ENCODE peak calls at places on chromosomes 16 and 17, in five cellular contexts. D, S, G, A and X are unnamed samples.
A peak's percentile ranks its signal among the peaks of the same experiment; 100 is the strongest.

GRCh38 chr16:11698271-11698689 is 30.0 kb downstream of the SNN start:
- DNase-seq in D (peak; percentile 17), S (no peak), G (no peak), A (no peak), X (no peak)

GRCh38 chr17:2400474-2400866 is 390 bp downstream of the MNT start:
- DNase-seq in D (no peak), S (peak; percentile 91), G (peak; percentile 64), A (no peak), X (peak; percentile 67)

GRCh38 chr17:77542551-77543490 is 402.1 kb downstream of the SEC14L1 start:
- DNase-seq in D (peak; percentile 78), S (peak; percentile 97), G (peak; percentile 73), A (peak; percentile 82), X (peak; percentile 87)

GRCh38 chr16:68756250-68757051 is 19.4 kb downstream of the CDH1 start:
- DNase-seq in D (no peak), S (no peak), G (no peak), A (no peak), X (no peak)

GRCh38 chr16:88924834-88925539 is 52.0 kb downstream of the CBFA2T3 start:
- DNase-seq in D (peak; percentile 73), S (peak; percentile 87), G (peak; percentile 78), A (peak; percentile 65), X (no peak)

GRCh38 chr16:85387171-85387507 is 226.0 kb upstream of the GSE1 start:
- DNase-seq in D (no peak), S (no peak), G (no peak), A (peak; percentile 4), X (peak; percentile 42)

GRCh38 chr17:18356624-18357023 is 6.7 kb downstream of the SHMT1 start:
- DNase-seq in D (peak; percentile 50), S (no peak), G (no peak), A (no peak), X (no peak)

GRCh38 chr17:63675607-63676539 is 24.1 kb downstream of the LIMD2 start:
- DNase-seq in D (peak; percentile 83), S (peak; percentile 71), G (peak; percentile 66), A (peak; percentile 86), X (no peak)

GRCh38 chr17:69744512-69745098 is 330.1 kb downstream of the MAP2K6 start:
- DNase-seq in D (no peak), S (no peak), G (no peak), A (no peak), X (no peak)

GRCh38 chr16:78609542-78610253 is 510.2 kb downstream of the WWOX start:
- DNase-seq in D (no peak), S (no peak), G (no peak), A (no peak), X (no peak)

GRCh38 chr17:14670861-14671260 is 370.0 kb downstream of the HS3ST3B1 start:
- DNase-seq in D (no peak), S (no peak), G (no peak), A (no peak), X (no peak)

GRCh38 chr16:71520550-71520949 is 5.7 kb upstream of the CHST4 start:
- DNase-seq in D (no peak), S (no peak), G (no peak), A (no peak), X (no peak)

GRCh38 chr16:71528863-71529262 is 2.6 kb downstream of the CHST4 start:
- DNase-seq in D (no peak), S (no peak), G (no peak), A (no peak), X (no peak)

GRCh38 chr16:71524566-71525553 is 1.4 kb upstream of the CHST4 start:
- DNase-seq in D (no peak), S (peak; percentile 54), G (no peak), A (no peak), X (no peak)

GRCh38 chr16:71528257-71528656 is 2.0 kb downstream of the CHST4 start:
- DNase-seq in D (no peak), S (no peak), G (no peak), A (no peak), X (no peak)

DNA sequence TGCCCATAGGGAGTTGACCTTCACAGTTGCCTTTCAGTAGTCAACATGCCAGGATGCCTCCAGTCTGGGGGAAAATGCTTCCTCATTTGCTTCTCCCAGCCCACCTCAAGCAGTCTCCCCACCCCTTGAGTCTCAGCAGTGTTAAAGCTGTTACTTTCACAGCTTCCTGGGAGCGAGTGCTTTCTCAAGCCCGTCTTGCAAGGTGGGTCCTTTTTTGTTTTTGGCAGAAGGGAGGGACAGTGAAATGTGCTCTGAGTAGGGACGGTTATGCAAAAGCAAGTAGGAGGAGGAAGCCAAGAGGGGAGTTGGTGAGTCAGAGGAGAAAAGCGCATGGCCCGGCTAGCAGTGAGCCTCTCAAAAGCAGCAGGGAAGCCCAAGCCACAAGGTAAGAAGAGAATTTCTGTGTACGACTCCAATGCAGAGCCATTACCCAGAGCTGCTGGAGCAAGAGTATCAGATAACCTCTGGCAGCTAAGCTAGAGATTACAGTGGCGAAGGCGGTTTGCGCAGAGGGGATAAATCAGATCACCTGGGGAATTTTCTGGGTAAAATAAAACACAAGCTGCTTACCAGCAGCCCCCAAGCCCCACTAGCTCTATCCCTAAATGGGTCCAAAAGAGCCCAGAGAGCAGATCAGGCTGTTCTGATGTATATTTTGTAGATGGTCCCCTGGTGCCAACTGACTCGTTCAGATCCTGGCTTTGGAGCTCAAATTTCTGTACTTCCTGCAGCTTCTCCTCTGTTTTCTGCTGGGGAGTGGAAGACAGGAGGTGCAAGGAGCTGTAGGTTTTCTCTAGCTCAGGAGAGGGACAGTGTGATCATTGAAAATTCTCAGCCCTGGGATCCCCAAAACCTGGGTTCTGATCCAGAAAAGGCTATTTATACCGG is at the start of gene CHST4:
- DNase-seq in D (peak; percentile 57), S (peak; percentile 96), G (peak; percentile 13), A (no peak), X (no peak)
- H3K4me3 ChIP-seq in D (no peak within 1 kb of the TSS), S (peak within 1 kb of the TSS; percentile 62), G (no peak within 1 kb of the TSS), A (no peak within 1 kb of the TSS), X (no peak within 1 kb of the TSS)

GRCh38 chr17:1087381-1088241 is 90.7 kb downstream of the TIMM22 start:
- DNase-seq in D (no peak), S (peak; percentile 95), G (peak; percentile 58), A (peak; percentile 74), X (peak; percentile 78)
- H3K4me3 ChIP-seq in D (no peak overlapping the region), S (no peak overlapping the region), G (peak overlapping the region; percentile 40), A (no peak overlapping the region), X (no peak overlapping the region)

GRCh38 chr16:56289862-56290261 is 98.6 kb downstream of the GNAO1 start:
- DNase-seq in D (no peak), S (peak; percentile 79), G (no peak), A (no peak), X (no peak)
- H3K4me3 ChIP-seq in D (no peak overlapping the region), S (no peak overlapping the region), G (no peak overlapping the region), A (no peak overlapping the region), X (no peak overlapping the region)

DNA sequence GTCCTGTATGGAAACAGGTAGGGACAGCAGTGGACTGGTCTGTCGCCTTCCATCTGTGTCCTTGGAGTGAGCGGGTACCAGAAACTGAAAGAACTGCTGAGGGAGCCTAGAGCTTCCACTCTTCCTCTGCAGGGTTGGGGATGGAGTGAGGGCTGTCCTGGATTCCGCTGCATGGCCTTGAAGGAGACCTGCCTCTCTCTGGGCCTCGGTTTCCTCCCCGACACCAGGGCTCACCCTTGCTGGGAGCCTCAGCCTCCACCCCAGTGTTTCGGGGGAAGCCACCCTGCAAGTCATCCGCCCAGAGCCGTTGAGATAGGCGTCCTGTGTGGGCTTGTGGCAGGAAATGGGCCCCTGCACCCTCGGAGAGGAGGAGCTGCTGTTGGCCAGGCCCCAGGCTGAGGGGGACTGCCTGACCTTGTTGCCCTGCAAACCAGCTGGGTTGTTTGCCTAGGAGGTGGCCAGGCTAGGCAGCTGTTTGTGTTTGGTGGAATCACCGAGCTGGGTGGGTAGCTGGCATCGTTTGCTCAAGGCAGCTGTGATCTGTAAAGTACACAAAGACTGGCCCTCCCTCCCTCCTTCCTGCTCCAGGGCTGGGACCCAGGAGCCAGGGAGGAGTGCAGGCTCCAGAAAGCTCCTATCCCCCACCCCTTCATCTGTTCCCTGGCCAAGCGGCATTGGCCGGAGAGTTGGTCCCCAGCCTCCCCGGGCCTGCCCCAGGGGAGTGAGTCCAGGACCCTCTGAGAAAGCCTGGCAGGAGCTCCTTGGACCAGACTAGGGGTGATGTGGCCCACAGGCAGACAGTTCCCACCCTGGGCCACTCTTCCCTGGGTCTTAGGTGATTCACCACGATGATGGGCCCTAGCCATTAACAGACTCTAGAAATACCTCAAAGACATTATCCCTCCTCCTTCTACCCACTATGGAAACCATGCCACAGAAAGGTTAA is 1.3 kb downstream of the RAB37 start:
- DNase-seq in D (no peak), S (no peak), G (no peak), A (no peak), X (peak; percentile 76)
- H3K4me3 ChIP-seq in D (no peak overlapping the region), S (peak overlapping the region; percentile 75), G (no peak overlapping the region), A (peak overlapping the region; percentile 23), X (peak overlapping the region; percentile 15)

DNA sequence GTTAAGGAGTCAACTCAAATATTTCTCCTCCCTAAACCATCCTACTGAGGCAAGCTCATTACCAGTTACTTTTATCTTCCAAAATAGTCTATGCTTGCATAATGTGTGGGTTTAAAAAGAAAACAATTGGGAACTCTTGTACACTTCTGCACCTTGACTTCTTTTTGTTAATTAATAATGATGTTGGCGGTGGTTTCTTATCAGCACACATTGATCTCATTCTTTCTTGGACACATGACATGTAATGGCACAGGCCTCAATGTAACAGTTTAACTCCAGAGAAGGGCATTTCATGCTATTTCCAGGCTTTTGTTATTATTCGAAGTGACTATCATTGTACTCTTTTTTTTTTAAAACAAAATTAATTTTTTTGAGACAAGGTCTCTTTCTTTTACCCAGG is 7.8 kb downstream of the PLCG2 start:
- DNase-seq in D (no peak), S (no peak), G (no peak), A (no peak), X (no peak)
- H3K4me3 ChIP-seq in D (no peak overlapping the region), S (no peak overlapping the region), G (no peak overlapping the region), A (no peak overlapping the region), X (no peak overlapping the region)

GRCh38 chr16:16102738-16103137 is 120.6 kb downstream of the ABCC6 start:
- DNase-seq in D (no peak), S (no peak), G (no peak), A (no peak), X (no peak)
- H3K4me3 ChIP-seq in D (no peak overlapping the region), S (no peak overlapping the region), G (no peak overlapping the region), A (no peak overlapping the region), X (no peak overlapping the region)

GRCh38 chr16:22815863-22816262 is 1.9 kb downstream of the HS3ST2 start:
- DNase-seq in D (no peak), S (no peak), G (no peak), A (no peak), X (no peak)

GRCh38 chr16:22816475-22816874 is 2.5 kb downstream of the HS3ST2 start:
- DNase-seq in D (no peak), S (no peak), G (no peak), A (no peak), X (no peak)

GRCh38 chr16:22814330-22815105 is 556 bp downstream of the HS3ST2 start:
- DNase-seq in D (no peak), S (peak; percentile 83), G (no peak), A (peak; percentile 26), X (no peak)

GRCh38 chr16:22813223-22813945 is 578 bp upstream of the HS3ST2 start:
- DNase-seq in D (peak; percentile 7), S (peak; percentile 97), G (peak; percentile 30), A (peak; percentile 63), X (peak; percentile 57)

DNA sequence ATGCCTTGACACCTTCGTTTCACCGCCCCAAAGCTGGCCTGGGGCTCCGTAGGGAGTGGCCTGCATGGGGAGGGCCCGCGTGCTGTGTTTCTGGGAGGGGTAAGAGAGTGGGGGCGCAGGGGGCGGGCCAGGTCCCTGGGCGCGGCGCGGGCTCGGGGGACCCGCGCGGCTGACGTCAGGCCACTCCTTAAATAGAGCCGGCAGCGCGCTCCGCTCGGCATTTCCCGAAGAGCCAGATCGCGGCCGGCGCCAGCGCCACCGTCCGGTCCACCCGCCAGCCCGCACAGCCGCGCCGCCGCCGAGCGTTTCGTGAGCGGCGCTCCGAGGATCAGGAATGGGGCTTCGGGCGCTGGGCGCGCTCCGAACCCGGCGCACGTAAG is at the start of gene HS3ST2:
- DNase-seq in D (no peak), S (peak; percentile 91), G (peak; percentile 21), A (peak; percentile 44), X (peak; percentile 70)
- H3K4me3 ChIP-seq in D (no peak within 1 kb of the TSS), S (peak within 1 kb of the TSS; percentile 74), G (peak within 1 kb of the TSS; percentile 58), A (peak within 1 kb of the TSS; percentile 15), X (peak within 1 kb of the TSS; percentile 49)